ENCODE peak calls at places on chromosomes 5 and 9, in ten cellular contexts. S, L, V, G, Z, T, M, B, E and R are unnamed samples. For H3K4me1, the result is how much of the 10 kb centered on the place peaks cover.

GRCh38 chr5:120457839-120458507 is 6.1 kb upstream of the PRR16 start:
- DNase-seq in E (peak), L (peak), M (peak), T (peak), V (peak), G (peak), S (peak), Z (peak), B (peak), R (no peak)

GRCh38 chr9:33817327-33818166 is 587 bp downstream of the UBE2R2 start:
- DNase-seq in L (peak), E (peak), B (peak), S (peak), V (peak), T (peak), Z (peak), M (peak), G (no peak), R (peak)

GRCh38 chr5:143791848-143792701 is 19.9 kb upstream of the HMHB1 start:
- DNase-seq in S (no peak), L (no peak), Z (no peak), G (no peak), B (no peak), E (no peak), V (no peak), M (no peak), T (no peak), R (no peak)

GRCh38 chr5:79850316-79850822 is 140.7 kb downstream of the MTX3 start:
- DNase-seq in M (no peak), S (peak), B (no peak), E (no peak), L (no peak), T (no peak), Z (no peak), V (no peak), G (no peak), R (no peak)

GRCh38 chr5:177432143-177432904 is 5.8 kb downstream of the GRK6 start:
- DNase-seq in T (no peak), B (no peak), E (no peak), Z (peak), G (no peak), L (no peak), S (no peak), M (no peak), V (no peak), R (no peak)

GRCh38 chr5:157046041-157046440 is 12.9 kb downstream of the HAVCR1 start:
- DNase-seq in L (peak), T (no peak), Z (no peak), B (no peak), G (peak), M (no peak), E (peak), S (no peak), V (no peak), R (no peak)

GRCh38 chr9:14573319-14573718 is 119.9 kb downstream of the ZDHHC21 start:
- DNase-seq in V (no peak), Z (no peak), G (no peak), B (no peak), T (no peak), S (no peak), L (no peak), E (no peak), M (no peak), R (no peak)

GRCh38 chr5:59275537-59276276 is 617.8 kb downstream of the PDE4D start:
- DNase-seq in T (no peak), G (no peak), L (peak), V (peak), E (peak), M (no peak), Z (no peak), S (peak), B (no peak), R (no peak)

GRCh38 chr9:112734892-112735291 is 15.7 kb upstream of the SNX30 start:
- DNase-seq in Z (no peak), B (peak), V (no peak), S (no peak), G (no peak), E (no peak), L (no peak), M (no peak), T (no peak), R (peak)

GRCh38 chr9:137441289-137441934 is at the start of gene ENTPD8:
- DNase-seq in S (peak), M (no peak), G (no peak), V (peak), T (no peak), Z (peak), L (peak), B (no peak), E (peak), R (no peak)

GRCh38 chr9:124739360-124739759 is 31.8 kb downstream of the NR6A1 start:
- DNase-seq in G (no peak), V (no peak), T (no peak), Z (no peak), S (no peak), B (no peak), M (no peak), E (no peak), L (no peak), R (no peak)

GRCh38 chr9:19701274-19701673 is 87.6 kb downstream of the SLC24A2 start:
- DNase-seq in M (no peak), V (no peak), S (no peak), B (no peak), E (no peak), L (no peak), T (no peak), G (no peak), Z (no peak), R (no peak)
- H3K27ac ChIP-seq in M (no peak), V (no peak), S (no peak), B (no peak), E (no peak), L (no peak), T (no peak), G (no peak), Z (no peak), R (no peak)

GRCh38 chr5:53257806-53258373 is 148.3 kb upstream of the MOCS2 start:
- DNase-seq in B (no peak), T (no peak), L (no peak), E (no peak), V (no peak), M (no peak), G (no peak), S (no peak), Z (no peak), R (no peak)

GRCh38 chr5:53262348-53262970 is 152.9 kb upstream of the MOCS2 start:
- DNase-seq in T (no peak), Z (no peak), B (no peak), V (no peak), E (no peak), S (peak), G (peak), L (peak), M (peak), R (no peak)

GRCh38 chr5:53261245-53261644 is 151.7 kb upstream of the MOCS2 start:
- DNase-seq in Z (no peak), G (no peak), M (no peak), T (no peak), S (peak), L (no peak), B (no peak), E (no peak), V (no peak), R (no peak)

GRCh38 chr5:53259176-53259575 is 149.6 kb upstream of the MOCS2 start:
- DNase-seq in M (no peak), B (no peak), E (no peak), V (no peak), T (no peak), G (no peak), S (no peak), Z (no peak), L (no peak), R (no peak)

DNA sequence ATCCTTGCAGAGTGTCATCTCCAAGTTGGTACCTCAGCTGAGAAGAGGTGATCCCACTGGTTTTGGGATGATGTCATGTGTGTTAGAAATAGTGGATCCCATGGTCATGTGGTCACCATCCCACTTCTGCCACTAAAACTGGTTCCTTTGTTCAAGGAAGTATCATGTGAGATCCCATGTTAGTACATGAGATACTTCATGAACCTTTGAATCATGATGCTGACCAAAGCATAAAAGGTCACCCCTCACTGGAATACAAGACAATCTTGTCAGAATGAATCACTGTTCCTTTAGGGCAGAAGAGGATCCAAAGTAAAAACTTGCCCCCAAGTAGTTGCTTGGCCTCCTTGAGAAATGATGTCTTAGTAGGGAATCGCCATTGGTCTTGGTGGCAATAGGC is 150.9 kb upstream of the MOCS2 start:
- DNase-seq in Z (no peak), T (no peak), E (no peak), V (no peak), S (no peak), M (no peak), B (no peak), G (no peak), L (no peak), R (no peak)
- H3K4me1 ChIP-seq in Z (under half), T (under half), E (under half), V (under half), S (under half), M (under half), B (under half), G (under half), L (under half), R (under half)

DNA sequence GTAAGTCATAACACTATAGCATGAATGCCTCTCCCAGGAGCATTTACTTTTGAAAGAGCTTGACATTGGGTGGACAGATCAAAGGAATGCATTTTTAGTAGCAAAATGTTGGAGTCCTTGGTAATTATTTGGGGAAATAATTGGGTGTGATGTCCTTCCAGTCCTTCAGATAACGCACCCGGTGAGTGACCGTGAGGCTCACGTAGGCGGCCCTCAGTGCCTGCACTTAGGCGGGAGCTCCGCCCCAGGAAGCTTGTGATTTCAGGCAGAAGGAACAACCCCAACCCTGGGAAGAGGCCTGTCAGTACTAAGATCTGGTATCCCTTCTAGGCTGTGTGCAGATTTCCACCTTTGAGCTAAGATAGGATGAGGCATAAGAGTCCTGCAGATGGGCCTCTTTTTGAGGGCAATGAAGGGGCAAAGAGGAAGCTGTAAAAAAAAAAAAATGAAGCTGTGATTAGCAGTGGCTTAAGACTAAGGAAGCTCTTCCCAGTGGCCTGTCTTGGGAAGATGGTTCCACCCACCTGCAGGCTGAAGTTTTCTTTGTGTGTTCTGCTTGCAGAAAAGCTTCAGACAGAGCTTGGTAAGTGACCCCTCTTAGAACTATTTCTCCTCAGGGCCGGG is 14.9 kb downstream of the BTNL9 start:
- DNase-seq in E (no peak), Z (no peak), V (no peak), T (no peak), G (no peak), B (no peak), M (no peak), S (no peak), L (no peak), R (no peak)
- H3K27ac ChIP-seq in E (no peak), Z (no peak), V (no peak), T (no peak), G (no peak), B (no peak), M (no peak), S (no peak), L (no peak), R (no peak)

DNA sequence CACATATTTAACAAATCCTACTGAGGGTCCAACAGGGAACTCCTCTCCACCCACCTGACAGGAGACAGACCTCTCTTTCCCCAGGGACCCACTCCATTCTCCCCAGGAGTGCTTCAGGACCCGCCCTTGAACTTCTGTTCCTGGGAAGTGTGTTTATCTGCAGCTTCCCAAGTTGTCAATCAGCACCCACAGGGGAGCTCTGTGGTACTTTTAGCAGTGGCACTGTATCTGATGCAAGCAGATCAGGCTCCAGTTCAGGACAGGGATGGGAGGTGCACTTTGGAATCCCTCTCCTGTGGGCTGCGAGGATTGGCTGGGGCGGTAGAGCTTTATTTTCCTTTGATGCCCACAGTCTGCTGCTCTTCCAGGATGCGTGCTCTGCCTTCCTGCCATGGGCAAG is 8.7 kb downstream of the GALNT10 start:
- DNase-seq in Z (no peak), L (peak), M (no peak), V (no peak), G (no peak), B (no peak), T (no peak), E (no peak), S (no peak), R (no peak)
- H3K4me1 ChIP-seq in Z (under half), L (half or more), M (under half), V (under half), G (under half), B (half or more), T (under half), E (under half), S (under half), R (half or more)

GRCh38 chr9:87516931-87517300 is 19.2 kb downstream of the DAPK1 start:
- DNase-seq in G (no peak), B (no peak), T (no peak), S (no peak), E (no peak), M (no peak), L (no peak), V (no peak), Z (no peak), R (no peak)
- H3K27ac ChIP-seq in G (no peak), B (no peak), T (no peak), S (no peak), E (no peak), M (no peak), L (no peak), V (no peak), Z (no peak), R (no peak)

GRCh38 chr9:121296213-121297127 is 28.5 kb downstream of the GSN start:
- DNase-seq in T (no peak), Z (no peak), G (no peak), B (no peak), E (no peak), V (no peak), S (no peak), M (peak), L (no peak), R (no peak)

GRCh38 chr9:121298689-121299112 is 30.7 kb downstream of the GSN start:
- DNase-seq in V (no peak), E (no peak), S (peak), M (peak), L (no peak), B (no peak), G (no peak), T (no peak), Z (no peak), R (no peak)

GRCh38 chr9:121299125-121299466 is 31.1 kb downstream of the GSN start:
- DNase-seq in V (no peak), Z (no peak), S (peak), G (no peak), E (peak), M (no peak), T (no peak), L (no peak), B (no peak), R (no peak)

GRCh38 chr9:121298016-121298538 is 30.1 kb downstream of the GSN start:
- DNase-seq in M (peak), S (no peak), G (no peak), B (no peak), T (no peak), Z (no peak), L (no peak), V (no peak), E (no peak), R (no peak)

GRCh38 chr9:121297414-121297813 is 29.5 kb downstream of the GSN start:
- DNase-seq in E (no peak), S (no peak), T (no peak), M (peak), V (no peak), Z (no peak), B (no peak), L (no peak), G (no peak), R (no peak)
- H3K4me1 ChIP-seq in E (under half), S (under half), T (half or more), M (half or more), V (under half), Z (under half), B (under half), L (under half), G (under half), R (under half)

GRCh38 chr9:127569819-127570401 is 42.2 kb upstream of the STXBP1 start:
- DNase-seq in Z (no peak), S (peak), V (no peak), B (peak), G (no peak), M (no peak), L (peak), T (no peak), E (no peak), R (no peak)

GRCh38 chr9:127568618-127568970 is 43.5 kb upstream of the STXBP1 start:
- DNase-seq in E (no peak), V (peak), M (no peak), T (no peak), B (no peak), Z (no peak), L (no peak), G (no peak), S (peak), R (no peak)

GRCh38 chr9:127570533-127571111 is 41.5 kb upstream of the STXBP1 start:
- DNase-seq in Z (no peak), B (no peak), S (no peak), V (no peak), M (no peak), E (no peak), T (no peak), L (no peak), G (no peak), R (no peak)

GRCh38 chr9:127567898-127568617 is 44.0 kb upstream of the STXBP1 start:
- DNase-seq in T (no peak), B (peak), G (no peak), L (no peak), E (no peak), M (no peak), Z (peak), S (peak), V (peak), R (no peak)

GRCh38 chr9:127568971-127569818 is 42.9 kb upstream of the STXBP1 start:
- DNase-seq in B (peak), Z (peak), G (no peak), M (peak), L (peak), S (peak), E (peak), T (peak), V (peak), R (peak)
- H3K27ac ChIP-seq in B (peak), Z (peak), G (peak), M (peak), L (peak), S (peak), E (peak), T (peak), V (no peak), R (peak)

DNA sequence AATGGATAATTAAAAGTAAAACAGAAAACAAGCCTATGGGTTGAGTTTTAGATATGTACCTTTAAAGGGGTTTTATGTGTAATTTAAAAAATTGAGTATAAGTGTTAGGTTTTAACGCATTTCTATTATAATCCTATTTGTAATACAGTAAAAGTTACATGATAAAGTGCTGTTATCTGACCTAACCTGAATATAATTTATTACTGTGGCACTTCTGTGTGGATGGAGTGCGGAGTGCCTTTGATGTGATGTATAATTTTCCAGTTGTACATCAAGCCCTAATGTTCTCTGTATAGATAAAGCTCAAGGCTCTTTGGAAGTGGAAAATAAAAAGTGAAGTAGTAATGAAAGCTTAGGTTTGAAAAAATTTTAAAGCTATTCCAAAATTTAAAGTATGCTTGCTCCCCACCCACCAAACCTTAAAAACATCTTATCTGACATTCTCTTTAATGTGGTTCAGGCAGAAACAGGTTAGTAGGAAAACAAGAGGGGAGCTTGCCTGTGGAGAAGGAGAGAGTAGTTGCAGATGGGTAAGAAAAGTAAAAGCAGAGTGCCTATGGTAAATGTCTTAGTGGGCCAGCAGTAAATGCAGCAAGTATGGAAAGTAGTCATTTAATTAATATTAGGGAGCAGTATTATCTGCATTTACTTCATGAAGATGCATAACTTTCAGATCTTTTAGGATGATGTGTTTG is 4.0 kb downstream of the MATR3 start:
- DNase-seq in M (no peak), Z (no peak), L (no peak), V (no peak), S (no peak), G (no peak), B (no peak), T (no peak), E (no peak), R (no peak)
- H3K4me1 ChIP-seq in M (half or more), Z (under half), L (half or more), V (under half), S (under half), G (under half), B (half or more), T (half or more), E (under half), R (half or more)

DNA sequence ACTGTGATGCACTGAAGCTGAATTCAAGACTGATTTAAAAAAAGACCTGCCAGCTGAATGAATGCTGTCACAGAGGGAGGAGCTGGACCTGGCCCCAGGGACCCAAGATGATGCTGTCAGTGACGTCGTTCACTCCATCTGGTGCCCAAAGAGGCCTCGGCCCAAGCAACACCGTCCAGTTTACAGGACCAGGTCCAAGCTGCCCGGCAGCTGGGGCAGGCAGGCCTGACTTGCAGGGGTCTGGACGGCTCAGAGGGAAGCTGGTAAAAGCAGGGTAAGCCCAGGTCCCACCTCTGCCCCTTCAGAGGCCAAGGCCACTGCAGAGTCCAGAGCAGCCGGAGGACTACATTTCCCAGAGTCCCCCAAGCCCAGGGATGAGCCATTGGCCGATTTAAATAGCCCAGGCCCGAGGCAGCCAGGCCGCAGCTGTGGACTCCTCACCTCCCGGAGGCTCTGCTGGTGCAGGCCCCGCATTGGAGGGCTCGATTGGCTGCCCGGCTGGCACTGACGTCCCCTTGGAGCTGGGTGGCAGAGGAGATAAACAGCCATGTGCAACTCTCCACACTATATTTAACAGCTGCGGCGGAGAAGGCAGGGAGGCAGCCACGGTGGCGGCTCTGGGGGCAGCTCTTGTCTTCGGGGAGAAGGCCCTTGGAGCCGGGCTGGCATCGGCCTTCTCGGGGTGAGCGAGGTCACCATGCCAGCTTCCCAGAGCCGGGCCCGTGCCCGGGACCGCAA is at the start of gene PLPP7:
- DNase-seq in E (no peak), T (peak), B (no peak), V (peak), Z (peak), L (no peak), G (no peak), M (peak), S (peak), R (no peak)
- H3K27ac ChIP-seq in E (no peak), T (peak), B (no peak), V (no peak), Z (no peak), L (no peak), G (no peak), M (peak), S (no peak), R (no peak)